ENCODE peak calls at places on chromosomes 12 and 14, in six cellular contexts. G is K562, R is GM12878, Z is HCT116, H is HepG2, B is H1. T is an unnamed sample. For H3K4me1, the result is how much of the 10 kb centered on the place peaks cover.

GRCh38 chr12:71702590-71702989 is 16.7 kb downstream of the TMEM19 start:
- DNase-seq in R (no peak), B (no peak), G (no peak), H (no peak), Z (no peak), T (no peak)

GRCh38 chr12:124770725-124771124 is 92.9 kb downstream of the SCARB1 start:
- DNase-seq in Z (no peak), H (no peak), B (no peak), R (no peak), G (no peak), T (no peak)

GRCh38 chr14:51828017-51828797 is 32.2 kb upstream of the GNG2 start:
- DNase-seq in H (no peak), R (peak), Z (peak), B (no peak), G (no peak), T (no peak)

GRCh38 chr14:71586131-71586893 is 345.9 kb upstream of the RGS6 start:
- DNase-seq in G (no peak), H (no peak), Z (no peak), R (no peak), B (no peak), T (no peak)

GRCh38 chr14:21924479-21924878 is 250.9 kb upstream of the OR4E1 start:
- DNase-seq in H (no peak), R (peak), B (no peak), Z (no peak), G (no peak), T (no peak)

GRCh38 chr14:50026396-50026795 is 90.0 kb downstream of the VCPKMT start:
- DNase-seq in R (no peak), H (no peak), Z (no peak), B (no peak), G (no peak), T (no peak)

GRCh38 chr12:58416211-58416610 is 474.8 kb downstream of the ATP23 start:
- DNase-seq in G (no peak), B (no peak), H (no peak), Z (no peak), R (no peak), T (no peak)

GRCh38 chr12:5280091-5280490 is 151.8 kb upstream of the NTF3 start:
- DNase-seq in G (no peak), H (no peak), B (no peak), R (no peak), Z (no peak), T (no peak)

GRCh38 chr12:98901189-98901588 is 256.1 kb downstream of the APAF1 start:
- DNase-seq in H (no peak), R (no peak), Z (no peak), G (no peak), B (no peak), T (no peak)

GRCh38 chr14:20417250-20418186 is 4.2 kb upstream of the TEP1 start:
- DNase-seq in G (no peak), H (peak), R (no peak), Z (no peak), B (no peak), T (no peak)

GRCh38 chr12:53995311-53996187 is 4.4 kb upstream of the HOXC9 start:
- DNase-seq in R (no peak), Z (no peak), B (peak), G (peak), H (no peak), T (no peak)

GRCh38 chr12:76587428-76588178 is 28.0 kb upstream of the OSBPL8 start:
- DNase-seq in B (no peak), Z (no peak), H (no peak), R (no peak), G (no peak), T (no peak)

GRCh38 chr12:117819160-117819559 is 149.6 kb downstream of the KSR2 start:
- DNase-seq in H (no peak), G (no peak), B (no peak), R (no peak), Z (no peak), T (no peak)

GRCh38 chr12:113744802-113745395 is 221.2 kb downstream of the RBM19 start:
- DNase-seq in B (no peak), Z (no peak), R (no peak), H (no peak), G (no peak), T (no peak)

GRCh38 chr12:128819293-128820144 is 4.2 kb downstream of the SLC15A4 start:
- DNase-seq in B (no peak), H (no peak), R (no peak), G (no peak), Z (no peak), T (no peak)

GRCh38 chr12:10140001-10140400 is 10.0 kb upstream of the CLEC7A start:
- DNase-seq in G (peak), Z (peak), H (peak), R (peak), B (no peak), T (peak)

GRCh38 chr14:105087963-105088811 is 23.0 kb upstream of the GPR132 start:
- DNase-seq in G (no peak), H (peak), B (peak), R (no peak), Z (no peak), T (no peak)

GRCh38 chr12:15910864-15911696 is at the start of gene DERA:
- DNase-seq in R (no peak), H (peak), B (peak), Z (peak), G (peak), T (peak)

GRCh38 chr12:121250359-121250758 is 40.4 kb downstream of the P2RX4 start:
- DNase-seq in R (no peak), H (no peak), B (no peak), G (no peak), Z (no peak), T (no peak)

GRCh38 chr14:33542338-33543290 is 408.3 kb downstream of the EGLN3 start:
- DNase-seq in G (no peak), Z (no peak), B (no peak), H (no peak), R (no peak), T (no peak)

GRCh38 chr14:55580401-55581010 is 499 bp downstream of the KTN1 start:
- DNase-seq in G (peak), H (no peak), R (no peak), B (no peak), Z (no peak), T (no peak)

GRCh38 chr12:116172224-116172849 is 105.2 kb downstream of the MED13L start:
- DNase-seq in R (no peak), G (peak), H (no peak), B (no peak), Z (no peak), T (no peak)

GRCh38 chr12:11839093-11839641 is 189.7 kb downstream of the ETV6 start:
- DNase-seq in G (peak), R (no peak), Z (no peak), H (no peak), B (no peak), T (no peak)

GRCh38 chr14:71698698-71699097 is 233.5 kb upstream of the RGS6 start:
- DNase-seq in B (no peak), H (no peak), R (no peak), G (no peak), Z (no peak), T (no peak)

GRCh38 chr12:2244013-2244861 is 191.4 kb downstream of the CACNA1C start:
- DNase-seq in Z (peak), G (no peak), B (no peak), R (no peak), H (peak), T (peak)

GRCh38 chr12:119659289-119659897 is 8.5 kb upstream of the PRKAB1 start:
- DNase-seq in H (peak), G (peak), B (no peak), Z (no peak), R (no peak), T (no peak)

GRCh38 chr12:82479511-82479910 is 121.2 kb downstream of the METTL25 start:
- DNase-seq in H (no peak), Z (no peak), R (no peak), G (no peak), B (no peak), T (no peak)
- TF ChIP-seq ZNF274 in H (no peak), Z (no peak), R (no peak), G (no peak), B (no peak), T (no peak)

GRCh38 chr12:95318071-95318545 is 100.5 kb downstream of the VEZT start:
- DNase-seq in H (peak), R (no peak), B (no peak), Z (no peak), G (no peak), T (no peak)
- H3K4me1 ChIP-seq in H (under half), R (under half), B (under half), Z (under half), G (under half), T (under half)

GRCh38 chr12:132033627-132034026 is 83.9 kb downstream of the EP400 start:
- DNase-seq in R (no peak), G (no peak), Z (no peak), H (no peak), B (no peak), T (no peak)

GRCh38 chr12:132027636-132028035 is 77.9 kb downstream of the EP400 start:
- DNase-seq in B (no peak), G (no peak), H (no peak), R (no peak), Z (no peak), T (no peak)

GRCh38 chr12:132029503-132030300 is 80.0 kb downstream of the EP400 start:
- DNase-seq in Z (no peak), H (no peak), G (no peak), R (no peak), B (no peak), T (no peak)

GRCh38 chr12:132028111-132028510 is 78.4 kb downstream of the EP400 start:
- DNase-seq in H (no peak), G (no peak), B (no peak), Z (no peak), R (no peak), T (no peak)

DNA sequence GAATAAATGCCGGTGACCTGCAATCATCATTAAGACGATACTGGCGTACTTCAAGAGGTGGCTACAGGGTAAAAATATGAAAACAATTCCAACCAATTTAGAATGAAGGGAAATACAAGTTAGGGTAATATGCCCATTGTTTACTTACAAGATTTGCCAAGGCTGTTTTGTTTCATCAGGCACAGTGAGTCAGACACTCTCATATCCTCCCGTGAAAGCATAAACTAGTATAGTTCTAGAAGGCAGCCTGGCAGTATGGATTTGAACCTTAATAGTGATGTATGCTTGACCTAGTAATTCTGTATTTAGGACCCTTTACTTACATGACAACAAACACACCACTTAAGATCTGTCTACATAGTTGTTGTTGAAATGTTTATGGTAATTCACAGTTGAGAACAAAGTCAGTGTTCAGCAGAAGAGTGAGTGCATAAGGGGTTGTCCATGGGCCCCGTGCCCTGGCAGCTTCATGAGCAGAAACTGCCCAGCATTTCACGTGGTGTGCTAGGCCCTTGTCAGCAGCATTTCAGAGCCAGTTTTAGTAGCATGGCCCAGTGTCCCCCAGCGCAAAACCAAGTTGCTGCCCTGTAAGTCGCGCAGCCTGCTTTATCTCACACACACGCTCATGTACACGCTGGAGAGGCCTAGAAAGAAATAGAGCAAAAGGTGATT is 80.8 kb downstream of the EP400 start:
- DNase-seq in B (no peak), G (no peak), R (no peak), H (no peak), Z (no peak), T (no peak)
- TF ChIP-seq YY1 in B (no peak), G (no peak), R (no peak), H (no peak), Z (no peak), T (no peak)

DNA sequence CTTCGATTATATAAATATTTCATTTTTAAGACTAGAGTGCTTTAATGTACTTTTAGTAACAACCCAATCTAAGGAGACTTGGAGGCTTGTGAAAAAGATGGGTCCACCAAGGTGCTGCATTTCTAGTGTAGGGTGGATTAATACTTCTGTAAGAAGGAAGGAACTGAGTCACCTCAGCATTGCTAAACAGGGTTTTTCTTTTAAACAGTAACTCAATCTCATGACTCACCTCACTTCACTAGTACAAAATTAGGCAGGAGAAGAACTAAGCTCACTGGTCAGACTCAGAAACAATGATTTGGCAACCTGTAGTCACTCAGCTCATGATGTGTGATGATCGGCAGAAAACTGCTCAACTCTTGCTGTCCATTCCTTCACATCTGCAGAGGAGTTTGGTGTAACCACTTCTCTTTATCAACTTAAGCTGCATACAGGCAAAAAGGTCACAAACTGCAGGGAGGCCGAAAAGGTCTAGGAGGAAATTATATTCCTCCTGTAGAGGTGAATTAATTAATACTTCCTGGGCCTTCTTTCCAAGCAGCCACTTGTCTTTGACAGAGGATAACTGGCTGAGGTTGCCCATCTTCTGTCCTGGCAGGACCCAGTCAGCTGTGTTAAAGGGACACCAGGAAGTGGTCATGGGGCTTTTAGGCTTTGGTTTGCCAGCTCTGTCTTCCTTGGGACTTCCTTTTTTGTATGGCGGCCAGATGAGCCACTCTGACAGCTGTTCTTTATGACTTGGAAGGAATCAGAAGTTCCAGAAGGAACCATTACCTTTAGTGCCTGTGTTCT is 466.9 kb downstream of the FUT8 start:
- DNase-seq in R (no peak), B (no peak), H (no peak), Z (peak), G (no peak), T (no peak)
- TF ChIP-seq ZNF274 in R (no peak), B (no peak), H (no peak), Z (no peak), G (no peak), T (no peak)

GRCh38 chr12:127081058-127081457 is 1185.9 kb upstream of the TMEM132C start:
- DNase-seq in G (no peak), H (no peak), B (no peak), Z (no peak), R (no peak), T (no peak)
- H3K4me1 ChIP-seq in G (under half), H (under half), B (under half), Z (under half), R (under half), T (under half)

GRCh38 chr12:30953257-30953656 is 26.7 kb downstream of the TSPAN11 start:
- DNase-seq in B (no peak), H (no peak), G (no peak), R (no peak), Z (no peak), T (no peak)
- TF ChIP-seq YY1 in B (no peak), H (no peak), G (no peak), R (no peak), Z (no peak), T (no peak)

GRCh38 chr14:61992139-61992538 is 229.9 kb downstream of the SNAPC1 start:
- DNase-seq in R (no peak), B (no peak), G (no peak), Z (no peak), H (no peak), T (no peak)
- TF ChIP-seq ZNF274 in R (no peak), B (no peak), G (no peak), Z (no peak), H (no peak), T (no peak)

GRCh38 chr12:42962384-42962783 is 372.8 kb upstream of the PRICKLE1 start:
- DNase-seq in G (no peak), R (no peak), H (no peak), B (no peak), Z (no peak), T (no peak)
- H3K4me1 ChIP-seq in G (under half), R (under half), H (under half), B (under half), Z (under half), T (under half)

GRCh38 chr12:89353823-89354629 is 1.7 kb upstream of the DUSP6 start:
- DNase-seq in Z (peak), B (peak), H (peak), R (no peak), G (no peak), T (peak)
- TF ChIP-seq YY1 in Z (peak), B (no peak), H (no peak), R (no peak), G (no peak), T (no peak)

T was measured in NT2/D1.